ENCODE peak calls at places on chromosome 12, in five cellular contexts. One of them, this sample, is unnamed.

GRCh38 chr12:85874064-85874463 is at the start of gene NTS:
- DNase-seq in trophoblast cell: no peak
- DNase-seq in mesenchymal stem cell: peak
- DNase-seq in IMR-90: no peak
- DNase-seq in neuronal stem cell: peak
- DNase-seq in this sample: peak

GRCh38 chr12:132323171-132324010 is 6.0 kb downstream of the GALNT9 start:
- DNase-seq in mesenchymal stem cell: no peak
- DNase-seq in neuronal stem cell: no peak
- DNase-seq in IMR-90: no peak
- DNase-seq in trophoblast cell: no peak
- DNase-seq in this sample: no peak

GRCh38 chr12:56324196-56324595 is 8.4 kb upstream of the CNPY2 start:
- DNase-seq in trophoblast cell: peak
- DNase-seq in neuronal stem cell: no peak
- DNase-seq in mesenchymal stem cell: no peak
- DNase-seq in IMR-90: no peak
- DNase-seq in this sample: no peak

GRCh38 chr12:3303410-3304136 is 187.4 kb upstream of the PRMT8 start:
- DNase-seq in neuronal stem cell: no peak
- DNase-seq in mesenchymal stem cell: no peak
- DNase-seq in trophoblast cell: no peak
- DNase-seq in IMR-90: no peak
- DNase-seq in this sample: peak

GRCh38 chr12:92619730-92620684 is 82.8 kb upstream of the PLEKHG7 start:
- DNase-seq in mesenchymal stem cell: peak
- DNase-seq in IMR-90: no peak
- DNase-seq in neuronal stem cell: no peak
- DNase-seq in trophoblast cell: no peak
- DNase-seq in this sample: no peak

GRCh38 chr12:34404377-34405285 is 382.3 kb downstream of the ALG10 start:
- DNase-seq in mesenchymal stem cell: no peak
- DNase-seq in trophoblast cell: no peak
- DNase-seq in IMR-90: no peak
- DNase-seq in neuronal stem cell: no peak
- DNase-seq in this sample: peak

GRCh38 chr12:40469736-40470135 is 222.5 kb upstream of the CNTN1 start:
- DNase-seq in neuronal stem cell: no peak
- DNase-seq in mesenchymal stem cell: no peak
- DNase-seq in IMR-90: no peak
- DNase-seq in trophoblast cell: no peak
- DNase-seq in this sample: no peak

GRCh38 chr12:115859231-115859630 is 418.3 kb downstream of the MED13L start:
- DNase-seq in IMR-90: no peak
- DNase-seq in mesenchymal stem cell: no peak
- DNase-seq in trophoblast cell: no peak
- DNase-seq in neuronal stem cell: no peak
- DNase-seq in this sample: no peak

GRCh38 chr12:27105746-27106536 is 23.6 kb upstream of the C12orf71 start:
- DNase-seq in neuronal stem cell: no peak
- DNase-seq in mesenchymal stem cell: peak
- DNase-seq in trophoblast cell: no peak
- DNase-seq in IMR-90: no peak
- DNase-seq in this sample: no peak

GRCh38 chr12:21656931-21657335 is 709 bp downstream of the LDHB start:
- DNase-seq in mesenchymal stem cell: peak
- DNase-seq in neuronal stem cell: peak
- DNase-seq in trophoblast cell: peak
- DNase-seq in IMR-90: peak
- DNase-seq in this sample: peak

GRCh38 chr12:59086124-59086523 is 165.8 kb upstream of the LRIG3 start:
- DNase-seq in trophoblast cell: no peak
- DNase-seq in mesenchymal stem cell: peak
- DNase-seq in IMR-90: no peak
- DNase-seq in neuronal stem cell: no peak
- DNase-seq in this sample: no peak

GRCh38 chr12:132435486-132436187 is 54.3 kb upstream of the FBRSL1 start:
- DNase-seq in IMR-90: no peak
- DNase-seq in neuronal stem cell: no peak
- DNase-seq in trophoblast cell: no peak
- DNase-seq in mesenchymal stem cell: no peak
- DNase-seq in this sample: no peak

GRCh38 chr12:27571463-27571862 is 47.5 kb downstream of the PPFIBP1 start:
- DNase-seq in mesenchymal stem cell: peak
- DNase-seq in trophoblast cell: no peak
- DNase-seq in IMR-90: peak
- DNase-seq in neuronal stem cell: no peak
- DNase-seq in this sample: no peak

GRCh38 chr12:109264095-109264942 is 44.8 kb downstream of the FOXN4 start:
- DNase-seq in mesenchymal stem cell: peak
- DNase-seq in neuronal stem cell: peak
- DNase-seq in IMR-90: peak
- DNase-seq in trophoblast cell: peak
- DNase-seq in this sample: peak

GRCh38 chr12:89258240-89258969 is 93.9 kb downstream of the DUSP6 start:
- DNase-seq in trophoblast cell: no peak
- DNase-seq in neuronal stem cell: no peak
- DNase-seq in IMR-90: no peak
- DNase-seq in mesenchymal stem cell: no peak
- DNase-seq in this sample: no peak

GRCh38 chr12:70831538-70831937 is 89.0 kb downstream of the PTPRR start:
- DNase-seq in mesenchymal stem cell: no peak
- DNase-seq in IMR-90: peak
- DNase-seq in neuronal stem cell: no peak
- DNase-seq in trophoblast cell: no peak
- DNase-seq in this sample: no peak

GRCh38 chr12:123815968-123816367 is 53.9 kb downstream of the DNAH10 start:
- DNase-seq in IMR-90: no peak
- DNase-seq in neuronal stem cell: no peak
- DNase-seq in mesenchymal stem cell: no peak
- DNase-seq in trophoblast cell: no peak
- DNase-seq in this sample: no peak

GRCh38 chr12:58833844-58834243 is 86.5 kb downstream of the LRIG3 start:
- DNase-seq in trophoblast cell: no peak
- DNase-seq in IMR-90: no peak
- DNase-seq in mesenchymal stem cell: no peak
- DNase-seq in neuronal stem cell: no peak
- DNase-seq in this sample: no peak

DNA sequence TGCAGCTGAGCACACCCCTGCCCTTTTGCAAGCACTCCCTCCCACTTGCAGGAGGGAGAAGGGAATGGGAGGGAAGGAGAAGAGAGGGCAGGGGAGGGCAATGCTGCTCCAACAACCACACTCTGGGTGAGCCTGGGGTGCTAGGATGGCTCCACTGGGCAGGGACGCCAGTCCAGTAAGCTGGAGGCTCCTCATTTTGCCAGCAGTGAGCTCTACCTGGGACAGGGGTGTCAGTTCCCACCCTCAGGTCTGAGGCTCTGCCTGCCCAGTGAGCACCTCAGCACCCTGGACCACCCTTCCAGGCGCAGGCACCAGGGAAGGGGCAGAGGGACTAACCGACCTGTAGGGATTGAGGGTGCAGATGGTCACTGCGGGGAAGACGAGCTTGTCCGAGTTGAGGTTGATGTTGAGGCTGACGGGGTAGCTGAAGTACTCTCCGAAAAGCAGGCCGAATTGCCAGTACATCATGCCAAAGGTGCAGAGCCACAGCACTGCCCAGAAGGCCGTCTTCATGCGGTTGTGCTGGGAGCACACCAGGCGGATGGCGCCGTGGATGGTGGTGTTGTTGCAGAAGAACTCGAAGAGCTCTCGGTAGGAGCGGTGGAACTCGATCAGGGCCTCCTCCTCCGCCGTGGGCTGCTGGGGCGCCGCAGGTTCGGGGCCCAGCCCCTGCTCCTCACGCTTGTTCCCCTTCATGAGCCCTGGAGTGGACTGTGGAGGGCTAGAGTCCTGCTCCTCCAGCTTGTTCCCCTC is 1.2 kb downstream of the SCNN1A start:
- DNase-seq in mesenchymal stem cell: no peak
- DNase-seq in trophoblast cell: no peak
- DNase-seq in neuronal stem cell: no peak
- DNase-seq in IMR-90: no peak
- DNase-seq in this sample: no peak
- H3K14ac ChIP-seq in mesenchymal stem cell: peak
- H3K14ac ChIP-seq in trophoblast cell: peak
- H3K14ac ChIP-seq in neuronal stem cell: no peak
- H3K14ac ChIP-seq in IMR-90: no peak
- H3K14ac ChIP-seq in this sample: peak

GRCh38 chr12:110282343-110282860 is 1.4 kb downstream of the ATP2A2 start:
- DNase-seq in trophoblast cell: peak
- DNase-seq in neuronal stem cell: no peak
- DNase-seq in IMR-90: no peak
- DNase-seq in mesenchymal stem cell: no peak
- DNase-seq in this sample: no peak

GRCh38 chr12:110280784-110281548 is at the start of gene ATP2A2:
- DNase-seq in trophoblast cell: peak
- DNase-seq in mesenchymal stem cell: peak
- DNase-seq in IMR-90: peak
- DNase-seq in neuronal stem cell: peak
- DNase-seq in this sample: peak

GRCh38 chr12:110279976-110280783 is 867 bp upstream of the ATP2A2 start:
- DNase-seq in neuronal stem cell: peak
- DNase-seq in IMR-90: peak
- DNase-seq in mesenchymal stem cell: peak
- DNase-seq in trophoblast cell: peak
- DNase-seq in this sample: peak

GRCh38 chr12:110282956-110283817 is 2.1 kb downstream of the ATP2A2 start:
- DNase-seq in IMR-90: no peak
- DNase-seq in trophoblast cell: no peak
- DNase-seq in neuronal stem cell: no peak
- DNase-seq in mesenchymal stem cell: peak
- DNase-seq in this sample: no peak

DNA sequence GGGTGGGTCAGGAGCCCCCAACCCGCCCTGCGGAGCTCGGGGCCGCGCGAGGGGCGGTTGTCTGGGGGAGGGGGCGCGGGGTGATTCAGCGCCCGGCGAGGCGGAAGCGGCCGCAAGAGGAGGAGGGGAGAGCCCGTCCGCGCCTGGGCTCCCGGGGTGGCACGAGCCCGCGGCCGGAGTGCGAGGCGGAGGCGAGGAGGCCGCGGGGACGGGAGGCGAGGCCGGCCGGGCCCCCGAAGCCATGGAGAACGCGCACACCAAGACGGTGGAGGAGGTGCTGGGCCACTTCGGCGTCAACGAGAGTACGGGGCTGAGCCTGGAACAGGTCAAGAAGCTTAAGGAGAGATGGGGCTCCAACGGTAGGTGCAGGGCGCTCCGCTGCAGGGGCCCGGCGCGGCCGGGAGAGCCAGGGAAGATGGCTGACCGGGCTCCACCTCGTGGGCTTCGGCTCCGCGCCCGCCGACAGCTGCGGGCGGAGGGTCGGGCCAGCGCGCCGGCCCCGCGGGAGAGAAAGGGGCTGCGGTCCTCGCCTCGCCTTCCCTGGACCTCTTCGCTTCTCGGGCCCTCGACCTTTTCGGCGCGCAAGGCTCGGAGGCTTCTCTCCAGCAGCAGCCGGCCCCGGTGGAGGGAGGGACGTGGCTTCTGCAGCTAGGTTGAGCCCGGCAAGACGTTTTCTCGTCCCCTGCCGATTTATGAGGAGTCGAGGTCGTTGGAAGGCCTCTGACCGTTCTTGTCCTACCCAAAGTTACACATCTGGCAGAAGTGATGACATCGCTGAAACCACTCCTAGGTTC is 699 bp downstream of the ATP2A2 start:
- DNase-seq in mesenchymal stem cell: peak
- DNase-seq in IMR-90: peak
- DNase-seq in neuronal stem cell: no peak
- DNase-seq in trophoblast cell: peak
- DNase-seq in this sample: peak
- H3K14ac ChIP-seq in mesenchymal stem cell: peak
- H3K14ac ChIP-seq in IMR-90: peak
- H3K14ac ChIP-seq in neuronal stem cell: peak
- H3K14ac ChIP-seq in trophoblast cell: peak
- H3K14ac ChIP-seq in this sample: peak

DNA sequence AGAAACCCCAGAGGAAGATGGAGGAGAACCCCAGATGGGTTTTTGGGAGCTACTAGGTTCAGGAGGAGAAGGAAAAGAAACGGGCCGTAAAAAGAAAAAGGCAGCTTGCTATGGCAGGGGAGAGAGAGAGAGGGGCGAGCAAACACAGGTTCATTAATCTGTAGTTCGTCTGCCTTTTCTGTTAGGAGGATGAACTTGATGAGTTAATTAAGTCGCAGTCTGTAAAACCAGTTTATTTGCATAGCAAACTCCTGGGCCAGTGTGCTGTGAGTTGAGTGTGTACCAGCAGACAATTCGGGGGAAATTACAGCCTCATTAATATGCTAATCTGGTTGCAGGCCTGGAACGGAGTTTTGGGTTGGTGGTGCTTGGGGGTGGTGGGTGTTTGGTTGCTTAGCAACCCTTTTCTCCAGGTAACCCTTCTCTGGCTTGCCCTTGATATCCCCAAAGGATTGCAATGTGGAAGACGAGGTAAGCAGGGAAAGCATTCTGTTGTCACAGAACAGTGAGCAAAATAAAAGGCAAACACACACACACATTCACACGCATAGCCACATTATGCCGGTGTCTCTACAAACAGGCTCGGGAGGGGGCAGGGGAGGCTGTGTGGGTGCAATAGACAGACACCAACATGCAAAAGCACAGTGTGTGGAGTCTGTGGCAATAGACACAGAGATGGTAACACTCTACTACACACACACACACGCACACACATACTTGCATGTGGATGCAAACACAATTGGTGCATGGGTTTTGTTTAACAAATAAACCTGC is 29.2 kb upstream of the LHX5 start:
- DNase-seq in trophoblast cell: no peak
- DNase-seq in mesenchymal stem cell: no peak
- DNase-seq in IMR-90: no peak
- DNase-seq in neuronal stem cell: no peak
- DNase-seq in this sample: peak
- H3K14ac ChIP-seq in trophoblast cell: no peak
- H3K14ac ChIP-seq in mesenchymal stem cell: no peak
- H3K14ac ChIP-seq in IMR-90: no peak
- H3K14ac ChIP-seq in neuronal stem cell: no peak
- H3K14ac ChIP-seq in this sample: peak

DNA sequence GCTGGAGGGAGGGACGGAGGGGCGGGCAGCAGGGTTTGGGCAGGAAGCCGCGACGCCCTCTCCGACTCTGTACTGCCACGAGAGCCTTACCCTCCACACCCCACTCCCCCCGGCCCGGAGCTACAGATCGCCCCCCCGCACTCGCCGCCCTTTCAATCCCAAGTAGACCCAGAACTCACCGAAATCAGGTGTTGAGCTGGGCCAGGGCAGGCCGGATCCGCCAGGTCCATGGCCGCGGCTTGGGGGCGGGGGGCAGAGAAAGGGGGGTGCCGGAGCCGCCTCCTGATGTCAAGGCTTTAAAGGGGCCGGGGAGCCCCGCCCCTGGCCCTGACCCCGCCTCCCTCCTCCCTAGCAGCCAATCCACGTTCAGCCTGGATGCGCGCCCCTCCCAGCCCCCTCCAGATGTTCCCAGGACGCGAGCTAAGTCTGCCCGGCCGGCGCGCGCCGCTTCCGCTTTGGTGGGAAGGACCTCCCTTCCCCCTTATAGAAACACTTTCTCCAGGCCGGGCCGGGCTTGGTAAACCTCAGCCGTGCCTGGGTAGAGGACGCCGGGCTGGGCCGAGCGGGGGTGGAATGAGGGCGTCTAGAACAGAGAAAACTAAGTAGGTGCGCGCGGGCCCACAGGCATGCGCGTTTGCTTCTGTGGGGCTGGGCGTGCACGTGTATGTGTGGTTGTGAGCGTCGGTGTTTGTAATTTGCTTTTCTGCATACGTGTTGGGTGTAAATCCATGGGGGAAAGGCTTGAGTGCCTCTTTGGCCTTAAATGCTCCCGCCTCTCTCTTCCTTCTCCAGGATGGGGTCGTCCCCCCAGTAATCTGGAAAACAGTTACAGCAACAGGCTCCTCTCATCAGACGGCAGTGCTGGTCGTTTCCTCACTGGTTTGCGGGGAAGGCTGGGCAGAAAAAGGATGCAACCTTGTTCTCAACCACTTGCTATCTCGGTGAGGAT is at the start of gene NCKAP5L:
- DNase-seq in neuronal stem cell: peak
- DNase-seq in mesenchymal stem cell: peak
- DNase-seq in trophoblast cell: peak
- DNase-seq in IMR-90: peak
- DNase-seq in this sample: peak
- H3K14ac ChIP-seq in neuronal stem cell: peak
- H3K14ac ChIP-seq in mesenchymal stem cell: peak
- H3K14ac ChIP-seq in trophoblast cell: peak
- H3K14ac ChIP-seq in IMR-90: peak
- H3K14ac ChIP-seq in this sample: peak

This sample was measured in H9.